ENCODE peak calls at places on chromosome 10, in seven cellular contexts. L, T, B, U, N, M and V are unnamed samples.

GRCh38 chr10:52779541-52780390 is 7.2 kb upstream of the MBL2 start:
- DNase-seq in M (peak), U (peak), N (no peak), L (peak), T (no peak), B (peak), V (peak)

GRCh38 chr10:92757066-92757716 is 67.4 kb downstream of the HHEX start:
- DNase-seq in T (peak), M (peak), B (no peak), N (no peak), U (no peak), L (no peak), V (peak)

GRCh38 chr10:132350391-132350790 is 18.4 kb downstream of the LRRC27 start:
- DNase-seq in N (no peak), B (no peak), T (no peak), U (no peak), M (no peak), L (no peak), V (no peak)

GRCh38 chr10:44952779-44953231 is 6.8 kb upstream of the RASSF4 start:
- DNase-seq in M (no peak), T (no peak), U (no peak), B (no peak), L (no peak), N (no peak), V (no peak)

GRCh38 chr10:63384001-63384400 is 81.8 kb downstream of the JMJD1C start:
- DNase-seq in N (no peak), L (no peak), T (no peak), B (no peak), U (no peak), M (peak), V (no peak)

GRCh38 chr10:6191569-6191968 is 11.2 kb upstream of the PFKFB3 start:
- DNase-seq in M (no peak), B (no peak), T (no peak), N (no peak), U (no peak), L (no peak), V (no peak)

GRCh38 chr10:4650572-4650971 is 175.4 kb upstream of the AKR1E2 start:
- DNase-seq in M (no peak), N (no peak), U (no peak), T (no peak), B (no peak), L (no peak), V (peak)

GRCh38 chr10:121130382-121130781 is 279.2 kb downstream of the WDR11 start:
- DNase-seq in B (no peak), M (no peak), U (no peak), L (no peak), T (no peak), N (no peak), V (no peak)

GRCh38 chr10:122531261-122531660 is 29.3 kb upstream of the DMBT1 start:
- DNase-seq in M (no peak), B (no peak), T (no peak), L (no peak), U (no peak), N (no peak), V (no peak)

GRCh38 chr10:4243651-4244050 is 458.6 kb upstream of the KLF6 start:
- DNase-seq in N (no peak), B (no peak), T (peak), U (no peak), M (peak), L (no peak), V (peak)

GRCh38 chr10:113979378-113979777 is 64.3 kb upstream of the ADRB1 start:
- DNase-seq in M (no peak), T (no peak), U (no peak), B (no peak), N (no peak), L (no peak), V (no peak)

GRCh38 chr10:96642973-96643372 is 56.2 kb upstream of the TM9SF3 start:
- DNase-seq in M (peak), L (peak), N (peak), U (peak), T (no peak), B (peak), V (no peak)